ENCODE peak calls at places on chromosomes 7 and 10, in seven cellular contexts. N is substantia nigra, L is A549, S is OCI-M1, U is left cardiac atrium, O is mesendoderm, Q is tibial artery. Z is an unnamed sample.

GRCh38 chr10:77405771-77406241 is 231.8 kb downstream of the KCNMA1 start:
- DNase-seq in N (peak; percentile 36), L (peak; percentile 89), S (peak; percentile 71), U (peak; percentile 54), O (peak; percentile 96), Q (peak; percentile 94), Z (peak; percentile 58)

GRCh38 chr10:89332718-89333281 is 5.0 kb downstream of the IFIT3 start:
- DNase-seq in N (no peak), L (no peak), S (peak; percentile 58), U (no peak), O (no peak), Q (no peak), Z (no peak)

GRCh38 chr7:2019693-2020511 is 212.8 kb downstream of the MAD1L1 start:
- DNase-seq in N (no peak), L (no peak), S (peak; percentile 3), U (peak; percentile 84), O (peak; percentile 25), Q (peak; percentile 77), Z (peak; percentile 48)

GRCh38 chr10:3067859-3068179 is 471 bp downstream of the PFKP start:
- DNase-seq in N (no peak), L (no peak), S (peak; percentile 57), U (no peak), O (no peak), Q (no peak), Z (no peak)

GRCh38 chr10:84258034-84258695 is 13.3 kb downstream of the RGR start:
- DNase-seq in N (no peak), L (no peak), S (no peak), U (no peak), O (no peak), Q (no peak), Z (no peak)

GRCh38 chr7:25436413-25436812 is 208.1 kb upstream of the NPVF start:
- DNase-seq in N (no peak), L (no peak), S (no peak), U (no peak), O (no peak), Q (no peak), Z (no peak)

GRCh38 chr7:49386792-49387191 is 386.6 kb upstream of the VWC2 start:
- DNase-seq in N (no peak), L (no peak), S (no peak), U (no peak), O (no peak), Q (no peak), Z (no peak)

GRCh38 chr10:64115913-64116643 is 594.9 kb downstream of the REEP3 start:
- DNase-seq in N (no peak), L (peak; percentile 6), S (peak; percentile 68), U (no peak), O (peak; percentile 76), Q (no peak), Z (peak; percentile 44)

GRCh38 chr7:131011976-131012375 is 278.0 kb upstream of the KLF14 start:
- DNase-seq in N (no peak), L (peak; percentile 58), S (peak; percentile 81), U (no peak), O (no peak), Q (no peak), Z (no peak)

GRCh38 chr7:128197989-128198580 is 43.0 kb upstream of the LEP start:
- DNase-seq in N (no peak), L (no peak), S (no peak), U (no peak), O (no peak), Q (no peak), Z (no peak)

GRCh38 chr7:98116656-98117461 is 10.2 kb downstream of the LMTK2 start:
- DNase-seq in N (no peak), L (no peak), S (no peak), U (no peak), O (no peak), Q (no peak), Z (no peak)

GRCh38 chr10:63520463-63521388 is 475 bp upstream of the REEP3 start:
- DNase-seq in N (peak; percentile 65), L (peak; percentile 58), S (peak; percentile 90), U (peak; percentile 82), O (peak; percentile 89), Q (peak; percentile 83), Z (peak; percentile 91)

GRCh38 chr7:85065306-85065705 is 121.5 kb downstream of the SEMA3D start:
- DNase-seq in N (no peak), L (no peak), S (no peak), U (no peak), O (no peak), Q (no peak), Z (no peak)

GRCh38 chr10:83533290-83533689 is 606.0 kb upstream of the GHITM start:
- DNase-seq in N (no peak), L (no peak), S (no peak), U (no peak), O (no peak), Q (no peak), Z (no peak)

GRCh38 chr7:69967152-69967591 is 368.9 kb downstream of the AUTS2 start:
- DNase-seq in N (no peak), L (no peak), S (no peak), U (peak; percentile 57), O (peak; percentile 27), Q (peak; percentile 66), Z (peak; percentile 42)

GRCh38 chr7:23472046-23472445 is 1.8 kb upstream of the IGF2BP3 start:
- DNase-seq in N (no peak), L (no peak), S (peak; percentile 66), U (no peak), O (no peak), Q (no peak), Z (no peak)

GRCh38 chr7:81956520-81956919 is 186.7 kb upstream of the HGF start:
- DNase-seq in N (no peak), L (peak; percentile 5), S (peak; percentile 87), U (no peak), O (peak; percentile 81), Q (no peak), Z (peak; percentile 42)

GRCh38 chr10:86803156-86803555 is 46.7 kb downstream of the BMPR1A start:
- DNase-seq in N (no peak), L (no peak), S (no peak), U (no peak), O (no peak), Q (no peak), Z (no peak)

GRCh38 chr7:137986252-137987010 is 15.5 kb downstream of the CREB3L2 start:
- DNase-seq in N (no peak), L (no peak), S (peak; percentile 48), U (peak; percentile 52), O (no peak), Q (no peak), Z (no peak)

GRCh38 chr7:11934766-11935165 is 102.8 kb upstream of the THSD7A start:
- DNase-seq in N (no peak), L (no peak), S (peak; percentile 12), U (no peak), O (no peak), Q (no peak), Z (no peak)

GRCh38 chr7:220151-220841 is 27.9 kb downstream of the FAM20C start:
- DNase-seq in N (no peak), L (no peak), S (no peak), U (no peak), O (peak; percentile 89), Q (no peak), Z (peak; percentile 75)

GRCh38 chr10:102254426-102254825 is 9.1 kb downstream of the GBF1 start:
- DNase-seq in N (no peak), L (no peak), S (no peak), U (no peak), O (no peak), Q (no peak), Z (no peak)

GRCh38 chr7:127514499-127514898 is 70.9 kb downstream of the GCC1 start:
- DNase-seq in N (no peak), L (peak; percentile 31), S (peak; percentile 26), U (no peak), O (peak; percentile 42), Q (no peak), Z (peak; percentile 68)

GRCh38 chr10:91931526-91932190 is 8.1 kb downstream of the BTAF1 start:
- DNase-seq in N (no peak), L (no peak), S (no peak), U (no peak), O (peak; percentile 42), Q (no peak), Z (no peak)

GRCh38 chr10:71598673-71599072 is 120.9 kb downstream of the C10orf105 start:
- DNase-seq in N (peak; percentile 65), L (no peak), S (no peak), U (peak; percentile 84), O (no peak), Q (peak; percentile 89), Z (no peak)

Z was measured in SK-N-SH.